ENCODE peak calls at places on chromosome 10, in six cellular contexts. Z, V, P, N, D and U are unnamed samples.
A peak's percentile ranks its signal among the peaks of the same experiment; 100 is the strongest.

GRCh38 chr10:100341953-100342626 is 4.9 kb upstream of the SCD start:
- DNase-seq in N (peak; percentile 31), Z (peak; percentile 46), D (peak; percentile 87), P (peak; percentile 47), V (peak; percentile 84), U (peak; percentile 13)

GRCh38 chr10:50385610-50386009 is 134.3 kb upstream of the ASAH2 start:
- DNase-seq in D (peak; percentile 35), Z (no peak), P (no peak), V (no peak), N (no peak), U (no peak)

GRCh38 chr10:24469993-24470392 is 253.7 kb downstream of the ARHGAP21 start:
- DNase-seq in P (peak; percentile 25), V (peak; percentile 84), Z (no peak), D (no peak), N (no peak), U (no peak)

GRCh38 chr10:59872892-59873463 is 33.4 kb downstream of the CCDC6 start:
- DNase-seq in N (no peak), V (peak; percentile 27), D (peak; percentile 55), P (peak; percentile 98), Z (peak; percentile 92), U (no peak)

GRCh38 chr10:118873738-118874105 is 119.0 kb upstream of the CACUL1 start:
- DNase-seq in P (peak; percentile 53), N (no peak), D (no peak), V (no peak), Z (no peak), U (no peak)

GRCh38 chr10:86085136-86085535 is 281.5 kb downstream of the GRID1 start:
- DNase-seq in P (no peak), Z (no peak), V (no peak), N (no peak), D (no peak), U (no peak)

GRCh38 chr10:89591111-89591795 is 53.8 kb downstream of the PANK1 start:
- DNase-seq in V (peak; percentile 13), Z (peak; percentile 18), D (no peak), N (no peak), P (peak; percentile 37), U (no peak)

GRCh38 chr10:127977368-127978009 is 70.6 kb downstream of the PTPRE start:
- DNase-seq in Z (peak; percentile 88), N (no peak), V (no peak), P (peak; percentile 86), D (no peak), U (no peak)

GRCh38 chr10:121952226-121952625 is 22.8 kb downstream of the NSMCE4A start:
- DNase-seq in Z (peak; percentile 14), P (peak; percentile 84), N (no peak), V (no peak), D (no peak), U (no peak)

GRCh38 chr10:78224602-78225001 is 190.9 kb downstream of the RPS24 start:
- DNase-seq in D (no peak), Z (peak; percentile 25), V (no peak), N (no peak), P (peak; percentile 86), U (no peak)

GRCh38 chr10:103254538-103255325 is 9.0 kb downstream of the RPEL1 start:
- DNase-seq in Z (peak; percentile 45), D (no peak), N (no peak), P (peak; percentile 47), V (no peak), U (no peak)

GRCh38 chr10:75350791-75351190 is 50.8 kb downstream of the ZNF503 start:
- DNase-seq in D (no peak), V (no peak), P (peak; percentile 74), N (no peak), Z (peak; percentile 34), U (no peak)

GRCh38 chr10:67119648-67120047 is 193.8 kb downstream of the LRRTM3 start:
- DNase-seq in D (no peak), N (no peak), Z (peak; percentile 38), P (peak; percentile 29), V (no peak), U (no peak)

GRCh38 chr10:88332526-88333265 is 250.4 kb downstream of the RNLS start:
- DNase-seq in V (no peak), Z (no peak), P (no peak), D (no peak), N (no peak), U (no peak)

GRCh38 chr10:79267449-79267848 is 79.8 kb upstream of the PPIF start:
- DNase-seq in Z (no peak), N (no peak), D (no peak), P (no peak), V (no peak), U (no peak)
- H3K27ac ChIP-seq in Z (peak overlapping the region; percentile 90), N (no peak overlapping the region), D (no peak overlapping the region), P (peak overlapping the region; percentile 92), V (peak overlapping the region; percentile 76), U (no peak overlapping the region)

DNA sequence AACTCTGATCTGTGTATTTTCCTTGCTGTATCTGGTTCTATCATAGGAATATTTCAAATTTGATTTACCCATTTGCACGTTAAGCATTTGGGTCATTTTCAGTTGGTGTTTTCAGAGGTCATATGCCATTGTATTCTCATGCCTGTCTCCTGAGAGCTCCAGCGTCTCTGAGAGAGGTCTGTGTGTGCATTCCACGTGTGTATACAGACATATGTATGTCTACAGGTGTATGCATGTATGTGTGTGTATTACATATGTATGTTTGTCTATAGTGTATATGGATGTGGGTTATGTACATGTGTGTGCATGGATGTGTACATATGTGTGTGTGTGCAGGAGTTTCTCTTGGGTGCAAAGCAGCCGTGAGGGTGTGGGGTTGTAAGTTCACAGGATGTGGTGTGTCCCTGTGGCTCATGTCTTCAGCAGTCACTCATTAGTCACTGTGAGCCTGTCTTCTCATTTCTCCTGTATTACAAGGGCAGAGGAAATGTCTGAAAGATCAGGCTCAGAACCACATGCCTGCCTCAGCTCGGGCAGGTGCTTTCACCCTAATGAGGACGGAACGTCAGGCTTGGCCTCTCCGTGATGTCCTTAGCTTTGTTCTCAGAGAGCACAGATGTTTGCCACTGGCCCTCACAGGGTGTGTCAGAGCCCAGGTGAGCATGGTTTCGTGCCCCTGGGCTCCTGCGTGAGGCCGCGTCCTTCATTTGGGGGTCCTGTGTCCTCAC is 101.6 kb downstream of the NKX6-2 start:
- DNase-seq in P (peak; percentile 60), D (no peak), Z (peak; percentile 62), N (peak; percentile 18), V (no peak), U (no peak)
- H3K27ac ChIP-seq in P (no peak overlapping the region), D (peak overlapping the region; percentile 77), Z (peak overlapping the region; percentile 86), N (no peak overlapping the region), V (peak overlapping the region; percentile 85), U (no peak overlapping the region)

GRCh38 chr10:71270821-71271220 is 48.2 kb upstream of the SLC29A3 start:
- DNase-seq in V (no peak), P (no peak), Z (no peak), N (no peak), D (no peak), U (no peak)
- H3K27ac ChIP-seq in V (no peak overlapping the region), P (no peak overlapping the region), Z (no peak overlapping the region), N (no peak overlapping the region), D (no peak overlapping the region), U (no peak overlapping the region)

DNA sequence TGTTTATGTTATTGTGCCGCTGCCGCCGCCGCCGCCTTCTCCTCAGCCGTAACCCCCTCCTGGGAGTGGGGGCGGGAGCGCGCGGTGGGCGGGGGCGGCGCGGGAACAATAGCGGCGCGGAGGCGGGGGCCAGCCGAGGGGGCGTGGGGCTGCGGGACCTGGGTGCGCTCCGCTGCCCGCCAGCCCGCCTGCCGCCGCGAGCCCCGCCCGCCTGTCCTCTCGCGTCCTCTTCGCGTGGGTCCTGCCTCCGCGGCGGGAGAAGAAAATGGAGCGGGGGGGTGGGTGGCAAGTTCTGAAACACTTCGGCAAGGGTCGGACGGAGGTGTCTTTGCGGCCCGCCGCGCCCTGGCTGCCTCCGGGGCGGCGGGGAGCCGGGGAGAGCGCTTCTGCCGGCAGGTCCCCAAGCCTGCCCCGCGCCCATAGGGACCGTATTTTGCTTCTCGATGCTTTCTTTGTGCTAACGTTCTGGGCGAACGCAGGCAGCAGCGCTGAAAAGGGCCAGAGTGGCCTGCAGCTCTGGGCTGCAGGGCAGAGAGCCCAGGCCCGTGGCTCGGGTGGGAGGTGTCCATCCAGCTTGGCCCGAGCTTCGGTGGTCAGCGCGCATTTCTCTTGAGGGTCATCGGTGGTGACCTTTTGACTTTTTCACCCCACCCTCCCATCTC is 524 bp downstream of the MAPK8 start:
- DNase-seq in P (peak; percentile 62), Z (peak; percentile 22), D (peak; percentile 21), N (peak; percentile 85), V (peak; percentile 77), U (peak; percentile 66)
- H3K27ac ChIP-seq in P (peak overlapping the region; percentile 85), Z (peak overlapping the region; percentile 96), D (peak overlapping the region; percentile 87), N (peak overlapping the region; percentile 64), V (peak overlapping the region; percentile 99), U (peak overlapping the region; percentile 86)

GRCh38 chr10:48233643-48234042 is 40.9 kb downstream of the FRMPD2 start:
- DNase-seq in Z (no peak), P (no peak), V (no peak), N (no peak), D (no peak), U (no peak)

GRCh38 chr10:48235501-48235900 is 39.0 kb downstream of the FRMPD2 start:
- DNase-seq in N (no peak), P (no peak), D (no peak), V (no peak), Z (no peak), U (no peak)

GRCh38 chr10:48236199-48236621 is 38.3 kb downstream of the FRMPD2 start:
- DNase-seq in D (no peak), Z (no peak), N (no peak), V (no peak), P (no peak), U (no peak)

GRCh38 chr10:48234295-48234694 is 40.2 kb downstream of the FRMPD2 start:
- DNase-seq in N (no peak), P (no peak), D (no peak), V (no peak), Z (no peak), U (no peak)

DNA sequence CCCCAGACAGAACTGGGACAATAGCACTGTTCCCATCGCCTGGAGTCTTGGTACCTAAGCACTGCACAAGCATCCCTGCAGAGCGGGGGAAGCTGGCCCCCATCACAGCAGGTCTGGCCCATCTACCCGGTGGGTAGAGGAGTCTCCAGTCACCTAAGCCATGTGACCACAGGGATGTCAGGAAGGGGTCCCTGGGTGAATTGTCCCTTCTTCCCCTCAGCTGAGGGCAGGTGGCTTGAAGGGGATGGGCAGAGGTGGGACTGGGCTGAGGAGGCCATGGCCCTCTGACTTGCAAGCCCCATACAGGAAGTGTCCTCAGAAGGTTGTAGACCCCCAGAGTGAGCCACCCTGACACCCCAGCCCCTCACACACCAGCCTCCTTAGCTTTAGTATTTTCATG is 39.7 kb downstream of the FRMPD2 start:
- DNase-seq in N (no peak), P (no peak), V (no peak), D (no peak), Z (no peak), U (no peak)
- H3K27ac ChIP-seq in N (no peak overlapping the region), P (no peak overlapping the region), V (no peak overlapping the region), D (no peak overlapping the region), Z (no peak overlapping the region), U (no peak overlapping the region)

DNA sequence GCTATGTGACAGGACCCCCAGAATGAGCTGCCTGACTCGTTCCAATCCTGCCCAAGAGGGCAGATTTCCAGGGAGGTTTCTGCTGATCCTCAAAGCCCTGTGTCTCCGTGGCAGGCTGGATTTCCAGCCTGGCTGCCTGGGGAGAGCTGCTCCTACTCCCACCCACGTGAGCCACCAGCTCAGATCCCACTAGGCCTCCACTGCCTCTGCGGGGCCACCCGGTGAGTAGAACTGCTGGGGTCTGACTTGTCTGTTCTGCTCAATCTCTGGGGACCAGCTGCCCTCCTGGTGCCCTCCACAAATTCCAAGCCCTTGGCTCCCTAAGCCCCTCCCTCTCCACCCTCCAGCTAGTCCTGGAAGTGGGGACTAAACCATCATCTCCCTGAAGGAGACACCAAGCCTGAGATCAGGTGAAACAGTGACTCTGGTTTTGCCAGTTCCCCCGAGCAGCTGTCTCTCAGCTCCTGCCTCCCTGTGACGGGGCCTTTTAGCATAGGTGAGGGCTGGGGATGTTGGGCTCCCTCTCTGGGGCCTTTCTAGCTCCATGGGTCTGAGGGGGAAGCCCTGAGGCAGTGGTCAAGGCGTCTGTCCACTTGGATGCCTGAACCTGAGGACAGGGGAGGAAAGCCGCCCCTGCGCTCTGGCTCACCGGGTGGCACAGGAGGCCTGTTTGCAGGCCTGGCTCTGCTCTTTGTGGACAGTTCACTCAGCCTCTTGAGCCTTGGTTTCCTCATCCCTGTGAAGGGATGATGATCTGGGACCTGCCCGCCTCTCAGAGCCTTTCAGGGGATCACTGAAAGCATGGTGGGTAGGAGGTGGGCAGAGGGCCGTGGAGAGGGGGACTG is 5.6 kb downstream of the FAM241B start:
- DNase-seq in V (no peak), P (no peak), N (no peak), D (no peak), Z (no peak), U (no peak)
- H3K27ac ChIP-seq in V (no peak overlapping the region), P (no peak overlapping the region), N (no peak overlapping the region), D (no peak overlapping the region), Z (no peak overlapping the region), U (no peak overlapping the region)